ENCODE peak calls at places on chromosomes 11 and 22, in eight cellular contexts. One of them, this sample, is unnamed.

GRCh38 chr11:64226507-64227051 is 505 bp downstream of the NUDT22 start:
- DNase-seq in CD8-positive, alpha-beta memory T cell: peak; percentile 66
- DNase-seq in kidney epithelial cell: no peak
- DNase-seq in stimulated activated CD8-positive, alpha-beta memory T cell treated with anti-CD3 and anti-CD28 coated beads, Interleukin-15, amount 100 ng/mL, for 4 hours: no peak
- DNase-seq in HuH-7: no peak
- DNase-seq in RPMI7951: peak; percentile 50
- DNase-seq in HS-5: no peak
- DNase-seq in endothelial cell: no peak
- DNase-seq in this sample: peak; percentile 74

GRCh38 chr11:57641011-57641410 is 8.7 kb downstream of the YPEL4 start:
- DNase-seq in endothelial cell: no peak
- DNase-seq in CD8-positive, alpha-beta memory T cell: no peak
- DNase-seq in stimulated activated CD8-positive, alpha-beta memory T cell treated with anti-CD3 and anti-CD28 coated beads, Interleukin-15, amount 100 ng/mL, for 4 hours: no peak
- DNase-seq in HS-5: no peak
- DNase-seq in RPMI7951: no peak
- DNase-seq in kidney epithelial cell: no peak
- DNase-seq in HuH-7: peak; percentile 81
- DNase-seq in this sample: no peak

GRCh38 chr11:80024119-80024518 is 583.3 kb upstream of the TENM4 start:
- DNase-seq in HS-5: no peak
- DNase-seq in stimulated activated CD8-positive, alpha-beta memory T cell treated with anti-CD3 and anti-CD28 coated beads, Interleukin-15, amount 100 ng/mL, for 4 hours: no peak
- DNase-seq in kidney epithelial cell: no peak
- DNase-seq in HuH-7: no peak
- DNase-seq in RPMI7951: no peak
- DNase-seq in CD8-positive, alpha-beta memory T cell: no peak
- DNase-seq in endothelial cell: no peak
- DNase-seq in this sample: no peak

GRCh38 chr22:50009251-50009650 is 3.3 kb downstream of the IL17REL start:
- DNase-seq in HS-5: no peak
- DNase-seq in RPMI7951: no peak
- DNase-seq in endothelial cell: no peak
- DNase-seq in HuH-7: no peak
- DNase-seq in CD8-positive, alpha-beta memory T cell: no peak
- DNase-seq in kidney epithelial cell: no peak
- DNase-seq in stimulated activated CD8-positive, alpha-beta memory T cell treated with anti-CD3 and anti-CD28 coated beads, Interleukin-15, amount 100 ng/mL, for 4 hours: no peak
- DNase-seq in this sample: no peak

GRCh38 chr22:28053871-28054621 is 135.0 kb upstream of the PITPNB start:
- DNase-seq in endothelial cell: no peak
- DNase-seq in HuH-7: no peak
- DNase-seq in CD8-positive, alpha-beta memory T cell: no peak
- DNase-seq in RPMI7951: no peak
- DNase-seq in kidney epithelial cell: no peak
- DNase-seq in HS-5: no peak
- DNase-seq in stimulated activated CD8-positive, alpha-beta memory T cell treated with anti-CD3 and anti-CD28 coated beads, Interleukin-15, amount 100 ng/mL, for 4 hours: no peak
- DNase-seq in this sample: no peak

GRCh38 chr11:76626266-76626665 is 44.3 kb downstream of the LRRC32 start:
- DNase-seq in CD8-positive, alpha-beta memory T cell: no peak
- DNase-seq in RPMI7951: no peak
- DNase-seq in HS-5: no peak
- DNase-seq in HuH-7: no peak
- DNase-seq in kidney epithelial cell: no peak
- DNase-seq in endothelial cell: peak; percentile 0
- DNase-seq in stimulated activated CD8-positive, alpha-beta memory T cell treated with anti-CD3 and anti-CD28 coated beads, Interleukin-15, amount 100 ng/mL, for 4 hours: no peak
- DNase-seq in this sample: peak; percentile 16

GRCh38 chr11:40140560-40140959 is 1318.9 kb downstream of the LRRC4C start:
- DNase-seq in stimulated activated CD8-positive, alpha-beta memory T cell treated with anti-CD3 and anti-CD28 coated beads, Interleukin-15, amount 100 ng/mL, for 4 hours: no peak
- DNase-seq in kidney epithelial cell: no peak
- DNase-seq in CD8-positive, alpha-beta memory T cell: no peak
- DNase-seq in HuH-7: no peak
- DNase-seq in RPMI7951: no peak
- DNase-seq in HS-5: no peak
- DNase-seq in endothelial cell: no peak
- DNase-seq in this sample: no peak

GRCh38 chr11:8564526-8564925 is 29.5 kb downstream of the STK33 start:
- DNase-seq in stimulated activated CD8-positive, alpha-beta memory T cell treated with anti-CD3 and anti-CD28 coated beads, Interleukin-15, amount 100 ng/mL, for 4 hours: no peak
- DNase-seq in HuH-7: no peak
- DNase-seq in HS-5: no peak
- DNase-seq in RPMI7951: no peak
- DNase-seq in CD8-positive, alpha-beta memory T cell: no peak
- DNase-seq in endothelial cell: no peak
- DNase-seq in kidney epithelial cell: no peak
- DNase-seq in this sample: no peak

GRCh38 chr11:21137813-21138212 is 468.4 kb downstream of the NELL1 start:
- DNase-seq in HuH-7: no peak
- DNase-seq in kidney epithelial cell: no peak
- DNase-seq in CD8-positive, alpha-beta memory T cell: no peak
- DNase-seq in endothelial cell: no peak
- DNase-seq in HS-5: no peak
- DNase-seq in stimulated activated CD8-positive, alpha-beta memory T cell treated with anti-CD3 and anti-CD28 coated beads, Interleukin-15, amount 100 ng/mL, for 4 hours: no peak
- DNase-seq in RPMI7951: no peak
- DNase-seq in this sample: no peak

GRCh38 chr11:44357734-44358133 is 47.8 kb upstream of the ALX4 start:
- DNase-seq in stimulated activated CD8-positive, alpha-beta memory T cell treated with anti-CD3 and anti-CD28 coated beads, Interleukin-15, amount 100 ng/mL, for 4 hours: no peak
- DNase-seq in endothelial cell: no peak
- DNase-seq in HS-5: no peak
- DNase-seq in CD8-positive, alpha-beta memory T cell: no peak
- DNase-seq in RPMI7951: no peak
- DNase-seq in HuH-7: no peak
- DNase-seq in kidney epithelial cell: no peak
- DNase-seq in this sample: no peak

GRCh38 chr11:69529001-69529400 is 47.5 kb downstream of the LINC01488 start:
- DNase-seq in RPMI7951: no peak
- DNase-seq in HS-5: no peak
- DNase-seq in CD8-positive, alpha-beta memory T cell: no peak
- DNase-seq in endothelial cell: no peak
- DNase-seq in stimulated activated CD8-positive, alpha-beta memory T cell treated with anti-CD3 and anti-CD28 coated beads, Interleukin-15, amount 100 ng/mL, for 4 hours: no peak
- DNase-seq in kidney epithelial cell: no peak
- DNase-seq in HuH-7: no peak
- DNase-seq in this sample: no peak

GRCh38 chr11:68016161-68016903 is 6.2 kb downstream of the ALDH3B1 start:
- DNase-seq in HuH-7: no peak
- DNase-seq in HS-5: no peak
- DNase-seq in stimulated activated CD8-positive, alpha-beta memory T cell treated with anti-CD3 and anti-CD28 coated beads, Interleukin-15, amount 100 ng/mL, for 4 hours: no peak
- DNase-seq in RPMI7951: no peak
- DNase-seq in endothelial cell: no peak
- DNase-seq in kidney epithelial cell: no peak
- DNase-seq in CD8-positive, alpha-beta memory T cell: no peak
- DNase-seq in this sample: no peak

GRCh38 chr11:79263001-79263400 is 177.8 kb downstream of the TENM4 start:
- DNase-seq in HuH-7: no peak
- DNase-seq in RPMI7951: peak; percentile 28
- DNase-seq in endothelial cell: no peak
- DNase-seq in stimulated activated CD8-positive, alpha-beta memory T cell treated with anti-CD3 and anti-CD28 coated beads, Interleukin-15, amount 100 ng/mL, for 4 hours: no peak
- DNase-seq in CD8-positive, alpha-beta memory T cell: no peak
- DNase-seq in kidney epithelial cell: no peak
- DNase-seq in HS-5: no peak
- DNase-seq in this sample: no peak

This sample was measured in activated CD4-positive, alpha-beta memory T cell treated with anti-CD3 and anti-CD28 coated beads, Interleukin-2, amount 10 ng/mL, durations not matched to agents 7 days and 5 days.